ENCODE peak calls at places on chromosomes 5 and 9, in nine cellular contexts. Q is NAMALWA; E is activated T-helper 1 cell treated with anti-CD3 and anti-CD28 coated beads, Interleukin-2, amount 50 U/mL, for 16 hours; P is left cardiac atrium; Z is HT-29; V is NCI-H2081; B is EH; U is natural killer cell; D is MM.1S. G is an unnamed sample.

GRCh38 chr9:90855208-90856000 is 53.8 kb downstream of the SYK start:
- DNase-seq in D (no peak), Q (no peak), Z (no peak), P (no peak), V (no peak), E (no peak), U (no peak), B (no peak), G (no peak)

GRCh38 chr9:132243156-132244074 is 81.6 kb downstream of the NTNG2 start:
- DNase-seq in Z (no peak), E (no peak), D (no peak), U (no peak), P (no peak), Q (no peak), V (no peak), B (no peak), G (no peak)

GRCh38 chr5:21058290-21058689 is 1070.3 kb upstream of the CDH18 start:
- DNase-seq in V (no peak), U (no peak), Q (peak; percentile 87), B (no peak), E (no peak), D (no peak), P (no peak), Z (no peak), G (no peak)

GRCh38 chr5:765948-766631 is 18.4 kb downstream of the ZDHHC11B start:
- DNase-seq in D (no peak), P (no peak), Q (no peak), B (no peak), E (peak; percentile 10), Z (no peak), V (no peak), U (no peak), G (no peak)

GRCh38 chr5:111902436-111902835 is 145.4 kb upstream of the NREP start:
- DNase-seq in Z (no peak), V (no peak), P (no peak), U (no peak), D (no peak), B (peak; percentile 44), Q (no peak), E (no peak), G (no peak)

GRCh38 chr5:176339304-176339703 is 22.3 kb downstream of the KIAA1191 start:
- DNase-seq in D (no peak), V (no peak), E (no peak), P (no peak), Z (no peak), Q (no peak), B (no peak), U (no peak), G (no peak)

GRCh38 chr9:97874617-97875016 is 21.6 kb downstream of the FOXE1 start:
- DNase-seq in E (no peak), P (no peak), D (no peak), Q (no peak), U (no peak), Z (no peak), B (no peak), V (peak; percentile 97), G (no peak)

GRCh38 chr5:102902647-102903046 is 147.5 kb downstream of the PAM start:
- DNase-seq in P (no peak), U (no peak), D (no peak), Q (no peak), B (no peak), E (no peak), Z (no peak), V (peak; percentile 48), G (no peak)

GRCh38 chr5:102811962-102812361 is 56.9 kb downstream of the PAM start:
- DNase-seq in V (peak; percentile 91), P (no peak), Q (no peak), U (no peak), Z (peak; percentile 89), B (peak; percentile 60), E (no peak), D (no peak), G (no peak)

GRCh38 chr9:16964228-16964627 is 93.8 kb upstream of the BNC2 start:
- DNase-seq in U (no peak), Z (no peak), P (no peak), E (no peak), V (no peak), D (no peak), B (peak; percentile 99), Q (no peak), G (no peak)